ENCODE peak calls at places on chromosomes 5 and 9, in four cellular contexts. Z is HCT116, G is BJ, F is uterus. P is an unnamed sample.
A peak's percentile ranks its signal among the peaks of the same experiment; 100 is the strongest.

GRCh38 chr9:19471737-19472648 is 63.2 kb downstream of the ACER2 start:
- DNase-seq in Z (peak; percentile 48), G (no peak), F (peak; percentile 71), P (peak; percentile 18)

GRCh38 chr5:59525310-59525709 is 368.2 kb downstream of the PDE4D start:
- DNase-seq in Z (no peak), G (no peak), F (no peak), P (no peak)

GRCh38 chr5:57302643-57303042 is 128.8 kb downstream of the GPBP1 start:
- DNase-seq in Z (no peak), G (no peak), F (no peak), P (no peak)

GRCh38 chr5:107074991-107075390 is 595.7 kb downstream of the EFNA5 start:
- DNase-seq in Z (no peak), G (no peak), F (no peak), P (peak; percentile 93)

GRCh38 chr9:136728548-136729123 is 14.1 kb downstream of the LCN10 start:
- DNase-seq in Z (no peak), G (no peak), F (no peak), P (no peak)

GRCh38 chr9:94720846-94721549 is 5.5 kb upstream of the AOPEP start:
- DNase-seq in Z (no peak), G (no peak), F (no peak), P (no peak)

GRCh38 chr9:70195456-70195855 is 63.3 kb upstream of the SMC5 start:
- DNase-seq in Z (no peak), G (peak; percentile 19), F (no peak), P (no peak)

GRCh38 chr5:142846402-142846801 is 76.2 kb downstream of the ARHGAP26 start:
- DNase-seq in Z (no peak), G (no peak), F (no peak), P (no peak)

GRCh38 chr9:69949396-69949795 is 94.3 kb upstream of the MAMDC2 start:
- DNase-seq in Z (no peak), G (no peak), F (peak; percentile 26), P (no peak)

GRCh38 chr9:33924978-33925797 is 108.2 kb downstream of the UBE2R2 start:
- DNase-seq in Z (peak; percentile 16), G (no peak), F (peak; percentile 51), P (no peak)

GRCh38 chr5:34656001-34656699 is at the start of gene RAI14:
- DNase-seq in Z (peak; percentile 23), G (peak; percentile 33), F (peak; percentile 89), P (no peak)

GRCh38 chr5:171989276-171989675 is 17.2 kb downstream of the FBXW11 start:
- DNase-seq in Z (no peak), G (no peak), F (no peak), P (no peak)

GRCh38 chr9:77977210-77977611 is 54.4 kb downstream of the GNAQ start:
- DNase-seq in Z (peak; percentile 21), G (no peak), F (peak; percentile 30), P (peak; percentile 41)

GRCh38 chr9:1490341-1491115 is 440.4 kb downstream of the DMRT2 start:
- DNase-seq in Z (no peak), G (no peak), F (no peak), P (no peak)

GRCh38 chr9:123225374-123225813 is 43.0 kb downstream of the STRBP start:
- DNase-seq in Z (peak; percentile 6), G (peak; percentile 13), F (no peak), P (peak; percentile 66)
- TF ChIP-seq CTCF in Z (no peak), G (peak; percentile 63), F (no peak), P (peak; percentile 83)

GRCh38 chr9:35748858-35749514 is at the start of the genes GBA2 and RGP1:
- DNase-seq in Z (peak; percentile 42), G (no peak), F (peak; percentile 81), P (no peak)

GRCh38 chr9:35743880-35744518 is 5.0 kb downstream of the GBA2 start:
- DNase-seq in Z (no peak), G (no peak), F (no peak), P (no peak)

GRCh38 chr9:35746583-35746982 is 2.4 kb downstream of the GBA2 start:
- DNase-seq in Z (no peak), G (no peak), F (no peak), P (no peak)

GRCh38 chr9:35748239-35748857 is 680 bp downstream of the GBA2 start:
- DNase-seq in Z (no peak), G (no peak), F (no peak), P (no peak)

GRCh38 chr9:35745569-35745968 is 3.5 kb downstream of the GBA2 start:
- DNase-seq in Z (no peak), G (no peak), F (no peak), P (no peak)
- H3K4me3 ChIP-seq in Z (no peak overlapping the region), G (no peak overlapping the region), F (no peak overlapping the region), P (peak overlapping the region; percentile 75)

GRCh38 chr5:125696762-125697161 is 726.4 kb upstream of the GRAMD2B start:
- DNase-seq in Z (no peak), G (peak; percentile 83), F (no peak), P (no peak)
- TF ChIP-seq CTCF in Z (no peak), G (no peak), F (no peak), P (no peak)

GRCh38 chr9:125536184-125537152 is 170.5 kb downstream of the MAPKAP1 start:
- DNase-seq in Z (no peak), G (no peak), F (no peak), P (no peak)

GRCh38 chr9:125540497-125540896 is 166.5 kb downstream of the MAPKAP1 start:
- DNase-seq in Z (no peak), G (no peak), F (no peak), P (peak; percentile 84)

GRCh38 chr9:125537442-125538091 is 169.4 kb downstream of the MAPKAP1 start:
- DNase-seq in Z (no peak), G (no peak), F (no peak), P (no peak)

GRCh38 chr9:125534934-125535701 is 171.9 kb downstream of the MAPKAP1 start:
- DNase-seq in Z (no peak), G (no peak), F (no peak), P (no peak)

GRCh38 chr9:125538092-125538473 is 168.9 kb downstream of the MAPKAP1 start:
- DNase-seq in Z (peak; percentile 74), G (no peak), F (no peak), P (peak; percentile 86)
- H3K4me3 ChIP-seq in Z (no peak overlapping the region), G (no peak overlapping the region), F (no peak overlapping the region), P (no peak overlapping the region)

DNA sequence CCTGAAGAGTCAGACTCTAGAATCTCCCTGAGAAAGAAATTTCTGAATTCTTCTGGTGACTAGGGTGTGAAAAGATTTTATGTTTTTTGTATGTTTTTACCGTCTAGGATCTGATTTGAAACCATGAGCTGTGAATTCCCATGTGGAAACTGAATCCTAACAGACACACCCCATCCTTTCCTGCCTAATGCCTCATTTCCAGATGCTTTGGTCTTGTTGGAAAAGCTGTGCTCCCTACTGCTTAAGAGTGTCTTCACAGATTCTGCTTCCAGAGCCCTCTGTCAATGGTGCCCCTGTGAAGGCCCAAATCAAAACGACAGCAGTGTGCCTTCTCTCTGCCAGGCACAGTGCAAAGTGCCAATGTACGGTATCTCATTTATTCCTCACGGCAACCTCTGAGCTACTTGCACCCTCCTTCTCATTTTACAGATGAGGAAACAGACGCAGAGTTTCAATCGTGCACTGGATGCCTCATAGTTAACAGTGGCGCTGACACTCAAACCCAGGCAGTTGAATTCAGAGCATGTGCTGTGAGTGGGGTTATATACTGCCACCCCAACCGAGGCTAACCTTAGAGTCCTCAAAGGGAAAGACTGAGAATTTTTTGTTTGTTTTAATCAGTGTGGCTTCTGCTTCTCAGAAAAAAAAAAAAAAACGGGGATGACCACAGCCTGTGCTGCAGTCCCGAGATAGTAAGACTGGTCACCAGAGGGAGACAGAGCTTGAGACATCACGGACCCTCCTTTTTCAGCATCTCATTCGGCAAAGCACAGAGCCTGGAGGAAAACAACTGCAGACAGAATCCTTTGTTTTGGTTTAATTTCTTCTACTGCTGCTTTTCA is 188.4 kb downstream of the SNCAIP start:
- DNase-seq in Z (peak; percentile 38), G (no peak), F (peak; percentile 32), P (no peak)
- TF ChIP-seq CTCF in Z (peak; percentile 37), G (peak; percentile 73), F (peak; percentile 40), P (peak; percentile 57)

P was measured in epithelial cell of proximal tubule.